ENCODE peak calls at places on chromosomes 1 and 21, in five cellular contexts. One of them, this sample, is unnamed.

GRCh38 chr1:112002525-112002924 is 13.1 kb upstream of the KCND3 start:
- DNase-seq in LHCN-M2: no peak
- DNase-seq in nucleus accumbens: no peak
- DNase-seq in NCI-H1417: no peak
- DNase-seq in Right ventricle myocardium superior: no peak
- DNase-seq in this sample: no peak

GRCh38 chr1:8625981-8626898 is 191.2 kb downstream of the RERE start:
- DNase-seq in LHCN-M2: peak
- DNase-seq in NCI-H1417: no peak
- DNase-seq in Right ventricle myocardium superior: no peak
- DNase-seq in nucleus accumbens: no peak
- DNase-seq in this sample: no peak

GRCh38 chr1:3746784-3747521 is 5.3 kb upstream of the CCDC27 start:
- DNase-seq in Right ventricle myocardium superior: peak
- DNase-seq in nucleus accumbens: peak
- DNase-seq in LHCN-M2: peak
- DNase-seq in NCI-H1417: no peak
- DNase-seq in this sample: peak

GRCh38 chr1:156540955-156541354 is 31.4 kb downstream of the IQGAP3 start:
- DNase-seq in LHCN-M2: no peak
- DNase-seq in NCI-H1417: no peak
- DNase-seq in nucleus accumbens: no peak
- DNase-seq in Right ventricle myocardium superior: no peak
- DNase-seq in this sample: no peak

GRCh38 chr1:212917134-212917485 is 33.2 kb upstream of the VASH2 start:
- DNase-seq in Right ventricle myocardium superior: no peak
- DNase-seq in NCI-H1417: no peak
- DNase-seq in nucleus accumbens: no peak
- DNase-seq in LHCN-M2: no peak
- DNase-seq in this sample: no peak

GRCh38 chr1:109821831-109822745 is 58.4 kb upstream of the EPS8L3 start:
- DNase-seq in Right ventricle myocardium superior: peak
- DNase-seq in NCI-H1417: no peak
- DNase-seq in nucleus accumbens: no peak
- DNase-seq in LHCN-M2: peak
- DNase-seq in this sample: peak

GRCh38 chr21:26751305-26751704 is 93.9 kb downstream of the ADAMTS1 start:
- DNase-seq in nucleus accumbens: no peak
- DNase-seq in Right ventricle myocardium superior: no peak
- DNase-seq in NCI-H1417: no peak
- DNase-seq in LHCN-M2: no peak
- DNase-seq in this sample: no peak

GRCh38 chr1:228367798-228368791 is 38.5 kb downstream of the TRIM11 start:
- DNase-seq in nucleus accumbens: no peak
- DNase-seq in Right ventricle myocardium superior: peak
- DNase-seq in NCI-H1417: no peak
- DNase-seq in LHCN-M2: no peak
- DNase-seq in this sample: no peak

GRCh38 chr1:246497331-246497915 is 9.7 kb downstream of the SMYD3 start:
- DNase-seq in NCI-H1417: peak
- DNase-seq in LHCN-M2: peak
- DNase-seq in nucleus accumbens: no peak
- DNase-seq in Right ventricle myocardium superior: no peak
- DNase-seq in this sample: no peak

GRCh38 chr1:51423098-51423821 is 92.9 kb upstream of the TTC39A start:
- DNase-seq in LHCN-M2: no peak
- DNase-seq in Right ventricle myocardium superior: no peak
- DNase-seq in nucleus accumbens: peak
- DNase-seq in NCI-H1417: no peak
- DNase-seq in this sample: no peak

GRCh38 chr1:29647581-29647980 is 411.3 kb downstream of the PTPRU start:
- DNase-seq in Right ventricle myocardium superior: no peak
- DNase-seq in nucleus accumbens: no peak
- DNase-seq in LHCN-M2: peak
- DNase-seq in NCI-H1417: no peak
- DNase-seq in this sample: no peak

GRCh38 chr1:180029524-180030130 is 75.0 kb downstream of the CEP350 start:
- DNase-seq in LHCN-M2: no peak
- DNase-seq in nucleus accumbens: no peak
- DNase-seq in NCI-H1417: no peak
- DNase-seq in Right ventricle myocardium superior: no peak
- DNase-seq in this sample: no peak

GRCh38 chr21:25186278-25186677 is 421.0 kb downstream of the MRPL39 start:
- DNase-seq in LHCN-M2: no peak
- DNase-seq in NCI-H1417: no peak
- DNase-seq in nucleus accumbens: no peak
- DNase-seq in Right ventricle myocardium superior: no peak
- DNase-seq in this sample: no peak

GRCh38 chr21:29078884-29079765 is 5.7 kb upstream of the CCT8 start:
- DNase-seq in LHCN-M2: peak
- DNase-seq in Right ventricle myocardium superior: no peak
- DNase-seq in nucleus accumbens: no peak
- DNase-seq in NCI-H1417: no peak
- DNase-seq in this sample: no peak

GRCh38 chr1:26820784-26821269 is 5.7 kb upstream of the ZDHHC18 start:
- DNase-seq in Right ventricle myocardium superior: no peak
- DNase-seq in LHCN-M2: no peak
- DNase-seq in NCI-H1417: no peak
- DNase-seq in nucleus accumbens: no peak
- DNase-seq in this sample: no peak

GRCh38 chr1:193355654-193356053 is 169.2 kb upstream of the B3GALT2 start:
- DNase-seq in LHCN-M2: no peak
- DNase-seq in nucleus accumbens: no peak
- DNase-seq in Right ventricle myocardium superior: no peak
- DNase-seq in NCI-H1417: no peak
- DNase-seq in this sample: no peak

GRCh38 chr1:173867753-173868265 is at the start of gene GAS5:
- DNase-seq in NCI-H1417: peak
- DNase-seq in LHCN-M2: peak
- DNase-seq in Right ventricle myocardium superior: peak
- DNase-seq in nucleus accumbens: peak
- DNase-seq in this sample: peak

GRCh38 chr1:2637472-2637871 is 4.7 kb upstream of the MMEL1 start:
- DNase-seq in NCI-H1417: no peak
- DNase-seq in Right ventricle myocardium superior: no peak
- DNase-seq in nucleus accumbens: no peak
- DNase-seq in LHCN-M2: no peak
- DNase-seq in this sample: no peak

GRCh38 chr1:178566187-178566586 is 53.3 kb downstream of the TEX35 start:
- DNase-seq in NCI-H1417: no peak
- DNase-seq in Right ventricle myocardium superior: no peak
- DNase-seq in LHCN-M2: peak
- DNase-seq in nucleus accumbens: no peak
- DNase-seq in this sample: no peak